ENCODE peak calls at places on chromosomes 3 and 15, in nine cellular contexts. G is kidney, A is T-helper 22 cell, M is left ventricle myocardium superior, V is H9, P is HEK293T, I is GM10248, S is lower leg skin, Y is GM03348. U is an unnamed sample.

GRCh38 chr15:62472616-62473299 is 307.7 kb upstream of the C2CD4B start:
- DNase-seq in G (no peak), A (no peak), M (peak), V (no peak), P (peak), I (no peak), S (peak), Y (no peak), U (peak)

GRCh38 chr15:63519548-63520178 is 15.3 kb downstream of the USP3 start:
- DNase-seq in G (no peak), A (no peak), M (no peak), V (no peak), P (no peak), I (no peak), S (no peak), Y (no peak), U (no peak)

GRCh38 chr15:88543065-88543776 is 3.3 kb downstream of the DET1 start:
- DNase-seq in G (no peak), A (no peak), M (no peak), V (no peak), P (no peak), I (no peak), S (no peak), Y (no peak), U (no peak)

GRCh38 chr3:64238971-64239667 is 13.9 kb upstream of the PRICKLE2 start:
- DNase-seq in G (peak), A (no peak), M (peak), V (peak), P (peak), I (no peak), S (no peak), Y (peak), U (peak)

GRCh38 chr3:87367752-87368151 is 91.4 kb upstream of the POU1F1 start:
- DNase-seq in G (no peak), A (no peak), M (no peak), V (no peak), P (no peak), I (no peak), S (no peak), Y (no peak), U (no peak)

GRCh38 chr3:9141903-9142302 is 107.5 kb downstream of the SRGAP3 start:
- DNase-seq in G (no peak), A (no peak), M (no peak), V (no peak), P (no peak), I (no peak), S (no peak), Y (no peak), U (no peak)

GRCh38 chr3:89227218-89227617 is 119.8 kb downstream of the EPHA3 start:
- DNase-seq in G (no peak), A (no peak), M (no peak), V (no peak), P (no peak), I (no peak), S (no peak), Y (no peak), U (no peak)

GRCh38 chr15:60457985-60458384 is 21.0 kb downstream of the ICE2 start:
- DNase-seq in G (no peak), A (no peak), M (no peak), V (no peak), P (no peak), I (no peak), S (no peak), Y (no peak), U (no peak)

GRCh38 chr3:72144773-72145505 is 360.0 kb upstream of the PROK2 start:
- DNase-seq in G (no peak), A (no peak), M (peak), V (no peak), P (no peak), I (peak), S (no peak), Y (no peak), U (no peak)

GRCh38 chr3:111785034-111785433 is 74.0 kb upstream of the PHLDB2 start:
- DNase-seq in G (no peak), A (no peak), M (no peak), V (no peak), P (no peak), I (no peak), S (no peak), Y (no peak), U (no peak)

GRCh38 chr3:190970560-190970959 is 108.1 kb upstream of the GMNC start:
- DNase-seq in G (no peak), A (no peak), M (no peak), V (no peak), P (no peak), I (no peak), S (no peak), Y (no peak), U (no peak)

GRCh38 chr3:48215466-48215865 is 7.8 kb upstream of the CAMP start:
- DNase-seq in G (no peak), A (no peak), M (peak), V (no peak), P (no peak), I (no peak), S (peak), Y (peak), U (no peak)

GRCh38 chr3:194100856-194101390 is 35.0 kb upstream of the HES1 start:
- DNase-seq in G (no peak), A (no peak), M (no peak), V (no peak), P (no peak), I (peak), S (no peak), Y (no peak), U (no peak)

GRCh38 chr15:75203017-75203907 is 1.6 kb downstream of the C15orf39 start:
- DNase-seq in G (peak), A (no peak), M (no peak), V (no peak), P (no peak), I (no peak), S (no peak), Y (peak), U (no peak)

GRCh38 chr3:154307363-154307762 is 16.9 kb downstream of the DHX36 start:
- DNase-seq in G (no peak), A (no peak), M (no peak), V (no peak), P (no peak), I (no peak), S (no peak), Y (no peak), U (no peak)